ENCODE peak calls at places on chromosomes 2 and 18, in five cellular contexts. One of them, this sample, is unnamed.

GRCh38 chr2:242040303-242040655 is 170.8 kb downstream of the RTP5 start:
- DNase-seq in mucosa of descending colon: no peak
- DNase-seq in HCEC 1CT: no peak
- DNase-seq in activated CD4-positive, alpha-beta T cell treated with anti-CD3 and anti-CD28 coated beads, Interleukin-2, amount 50 U/mL, for 1 hour: no peak
- DNase-seq in islet precursor cell: no peak
- DNase-seq in this sample: no peak

GRCh38 chr2:164655750-164656149 is 34.5 kb upstream of the GRB14 start:
- DNase-seq in mucosa of descending colon: no peak
- DNase-seq in HCEC 1CT: peak; percentile 8
- DNase-seq in activated CD4-positive, alpha-beta T cell treated with anti-CD3 and anti-CD28 coated beads, Interleukin-2, amount 50 U/mL, for 1 hour: no peak
- DNase-seq in islet precursor cell: no peak
- DNase-seq in this sample: no peak

GRCh38 chr2:147818741-147819140 is 26.1 kb upstream of the ACVR2A start:
- DNase-seq in mucosa of descending colon: no peak
- DNase-seq in HCEC 1CT: no peak
- DNase-seq in activated CD4-positive, alpha-beta T cell treated with anti-CD3 and anti-CD28 coated beads, Interleukin-2, amount 50 U/mL, for 1 hour: no peak
- DNase-seq in islet precursor cell: no peak
- DNase-seq in this sample: no peak

GRCh38 chr2:168278424-168278888 is 31.1 kb upstream of the STK39 start:
- DNase-seq in mucosa of descending colon: peak; percentile 58
- DNase-seq in HCEC 1CT: peak; percentile 90
- DNase-seq in activated CD4-positive, alpha-beta T cell treated with anti-CD3 and anti-CD28 coated beads, Interleukin-2, amount 50 U/mL, for 1 hour: no peak
- DNase-seq in islet precursor cell: peak; percentile 94
- DNase-seq in this sample: peak; percentile 41

GRCh38 chr2:225282858-225283693 is 116.4 kb upstream of the NYAP2 start:
- DNase-seq in mucosa of descending colon: peak; percentile 35
- DNase-seq in HCEC 1CT: peak; percentile 47
- DNase-seq in activated CD4-positive, alpha-beta T cell treated with anti-CD3 and anti-CD28 coated beads, Interleukin-2, amount 50 U/mL, for 1 hour: no peak
- DNase-seq in islet precursor cell: no peak
- DNase-seq in this sample: peak; percentile 23

GRCh38 chr18:13300029-13300428 is 81.5 kb downstream of the LDLRAD4 start:
- DNase-seq in mucosa of descending colon: no peak
- DNase-seq in HCEC 1CT: no peak
- DNase-seq in activated CD4-positive, alpha-beta T cell treated with anti-CD3 and anti-CD28 coated beads, Interleukin-2, amount 50 U/mL, for 1 hour: no peak
- DNase-seq in islet precursor cell: no peak
- DNase-seq in this sample: no peak

GRCh38 chr18:12092398-12093229 is 1.0 kb upstream of the ANKRD62 start:
- DNase-seq in mucosa of descending colon: peak; percentile 76
- DNase-seq in HCEC 1CT: no peak
- DNase-seq in activated CD4-positive, alpha-beta T cell treated with anti-CD3 and anti-CD28 coated beads, Interleukin-2, amount 50 U/mL, for 1 hour: no peak
- DNase-seq in islet precursor cell: peak; percentile 64
- DNase-seq in this sample: peak; percentile 65

GRCh38 chr18:73990241-73990640 is 157.4 kb downstream of the FBXO15 start:
- DNase-seq in mucosa of descending colon: no peak
- DNase-seq in HCEC 1CT: no peak
- DNase-seq in activated CD4-positive, alpha-beta T cell treated with anti-CD3 and anti-CD28 coated beads, Interleukin-2, amount 50 U/mL, for 1 hour: no peak
- DNase-seq in islet precursor cell: no peak
- DNase-seq in this sample: no peak

GRCh38 chr2:44740678-44741077 is 200.8 kb upstream of the SIX3 start:
- DNase-seq in mucosa of descending colon: peak; percentile 52
- DNase-seq in HCEC 1CT: no peak
- DNase-seq in activated CD4-positive, alpha-beta T cell treated with anti-CD3 and anti-CD28 coated beads, Interleukin-2, amount 50 U/mL, for 1 hour: no peak
- DNase-seq in islet precursor cell: no peak
- DNase-seq in this sample: no peak

GRCh38 chr2:192072778-192073177 is 122.0 kb downstream of the TMEFF2 start:
- DNase-seq in mucosa of descending colon: no peak
- DNase-seq in HCEC 1CT: no peak
- DNase-seq in activated CD4-positive, alpha-beta T cell treated with anti-CD3 and anti-CD28 coated beads, Interleukin-2, amount 50 U/mL, for 1 hour: no peak
- DNase-seq in islet precursor cell: peak; percentile 67
- DNase-seq in this sample: peak; percentile 11